ENCODE peak calls at places on chromosome 12, in six cellular contexts. D is GM23338, X is GM12878, M is SK-N-SH, S is A549, U is K562. G is an unnamed sample.

GRCh38 chr12:108046135-108046534 is 83.0 kb upstream of the WSCD2 start:
- DNase-seq in S (no peak), X (no peak), U (peak), M (no peak), D (peak), G (no peak)

GRCh38 chr12:40587416-40587815 is 104.8 kb upstream of the CNTN1 start:
- DNase-seq in S (no peak), U (no peak), X (no peak), D (no peak), M (no peak), G (no peak)

GRCh38 chr12:14773685-14774073 is 29.6 kb downstream of the WBP11 start:
- DNase-seq in X (peak), D (peak), M (peak), S (no peak), U (no peak), G (no peak)

GRCh38 chr12:90484130-90484529 is 470.8 kb downstream of the CCER1 start:
- DNase-seq in D (no peak), U (no peak), M (no peak), X (no peak), S (no peak), G (no peak)

GRCh38 chr12:128661216-128661550 is 162.6 kb downstream of the SLC15A4 start:
- DNase-seq in X (no peak), U (no peak), S (no peak), D (no peak), M (no peak), G (no peak)

GRCh38 chr12:26789731-26790644 is 43.0 kb downstream of the ITPR2 start:
- DNase-seq in U (no peak), M (no peak), S (peak), D (no peak), X (no peak), G (no peak)

GRCh38 chr12:2163172-2163927 is 110.6 kb downstream of the CACNA1C start:
- DNase-seq in U (peak), S (no peak), X (no peak), M (no peak), D (no peak), G (no peak)

GRCh38 chr12:8037947-8038346 is 5.4 kb downstream of the FOXJ2 start:
- DNase-seq in M (no peak), X (no peak), D (peak), U (no peak), S (no peak), G (no peak)

GRCh38 chr12:117012189-117012805 is 86.9 kb downstream of the TESC start:
- DNase-seq in M (no peak), U (no peak), X (no peak), S (no peak), D (no peak), G (no peak)

GRCh38 chr12:62435337-62436163 is 31.1 kb upstream of the MON2 start:
- DNase-seq in D (peak), U (peak), M (peak), S (peak), X (no peak), G (peak)

GRCh38 chr12:2003676-2004112 is 563 bp downstream of the DCP1B start:
- DNase-seq in D (peak), X (no peak), S (no peak), M (no peak), U (no peak), G (no peak)

GRCh38 chr12:124809878-124810277 is 53.8 kb downstream of the SCARB1 start:
- DNase-seq in X (no peak), S (no peak), M (no peak), U (no peak), D (no peak), G (no peak)

GRCh38 chr12:79275631-79276030 is 411.1 kb downstream of the SYT1 start:
- DNase-seq in U (no peak), D (no peak), X (no peak), M (no peak), S (peak), G (no peak)

GRCh38 chr12:28996688-28997087 is 152.4 kb upstream of the FAR2 start:
- DNase-seq in D (no peak), S (no peak), X (no peak), M (no peak), U (no peak), G (no peak)

GRCh38 chr12:113697646-113698504 is 226.2 kb upstream of the LHX5 start:
- DNase-seq in U (no peak), M (peak), X (no peak), D (peak), S (no peak), G (no peak)

GRCh38 chr12:53004178-53004577 is 2.1 kb upstream of the EIF4B start:
- DNase-seq in X (no peak), U (no peak), D (peak), S (peak), M (no peak), G (no peak)

GRCh38 chr12:116802018-116802417 is 63.9 kb downstream of the RNFT2 start:
- DNase-seq in D (no peak), U (no peak), M (no peak), X (no peak), S (no peak), G (no peak)

GRCh38 chr12:116773276-116773731 is 35.2 kb downstream of the RNFT2 start:
- DNase-seq in M (no peak), U (peak), S (peak), X (no peak), D (peak), G (no peak)

GRCh38 chr12:19223695-19224094 is 94.2 kb downstream of the PLEKHA5 start:
- DNase-seq in M (no peak), S (no peak), D (no peak), X (no peak), U (no peak), G (no peak)

GRCh38 chr12:71303199-71303598 is 136.4 kb upstream of the LGR5 start:
- DNase-seq in U (no peak), S (no peak), X (no peak), M (no peak), D (no peak), G (no peak)

GRCh38 chr12:45613306-45613705 is 116.2 kb upstream of the ARID2 start:
- DNase-seq in D (no peak), X (no peak), S (no peak), M (no peak), U (no peak), G (no peak)

DNA sequence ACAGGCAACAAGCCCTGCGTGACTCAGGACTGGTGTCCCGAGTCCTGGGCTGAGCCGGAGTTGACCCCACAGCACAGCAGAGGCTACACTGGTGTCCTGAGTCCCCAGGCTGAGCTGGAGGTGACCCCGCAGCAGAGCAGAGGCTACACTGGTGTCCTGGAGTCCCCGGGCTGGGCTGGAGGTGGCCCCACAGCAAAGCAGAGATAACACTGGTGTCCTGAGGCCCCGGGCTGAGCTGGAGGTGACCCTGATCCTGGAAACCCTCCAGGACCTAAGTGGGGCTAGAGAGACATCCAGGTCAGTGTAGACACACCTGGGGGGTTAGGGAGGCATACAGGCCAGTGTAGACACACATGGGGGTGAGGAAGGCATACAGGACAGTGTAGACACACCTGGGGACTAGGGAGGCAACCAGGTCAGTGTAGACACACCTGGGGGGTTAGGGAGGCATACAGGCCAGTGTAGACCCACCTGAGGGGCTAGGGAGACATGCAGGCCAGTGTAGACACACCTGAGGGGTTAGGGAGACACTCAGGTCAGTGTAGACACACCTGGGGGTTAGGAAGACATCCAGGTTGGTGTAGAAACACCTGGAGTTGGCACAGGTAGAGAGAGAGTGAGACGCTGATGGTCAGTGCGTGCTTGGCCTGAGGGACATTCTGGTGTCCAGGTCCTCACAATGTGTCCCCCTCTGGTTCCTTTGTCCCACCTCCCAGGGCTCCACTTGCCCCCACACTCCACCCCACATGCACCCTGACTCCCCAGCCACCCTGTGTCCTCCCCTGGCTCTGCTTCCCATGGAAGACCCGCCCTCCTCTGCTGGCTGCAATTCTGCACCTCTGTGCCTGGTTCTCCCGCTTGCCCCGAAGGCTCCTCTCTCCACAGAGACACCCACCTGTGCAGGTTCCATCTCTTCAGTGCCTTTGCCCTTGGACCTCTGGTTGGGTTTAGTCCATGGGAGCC is 321.6 kb upstream of the SFSWAP start:
- DNase-seq in S (no peak), X (no peak), M (no peak), D (no peak), U (no peak), G (no peak)
- TF ChIP-seq REST in S (no peak), X (no peak), M (no peak), D (no peak), U (no peak), G (no peak)

GRCh38 chr12:49776413-49776812 is 35.1 kb downstream of the TMBIM6 start:
- DNase-seq in S (peak), X (no peak), U (peak), M (peak), D (peak), G (peak)

GRCh38 chr12:49777341-49777740 is 36.0 kb downstream of the TMBIM6 start:
- DNase-seq in M (no peak), S (no peak), U (no peak), D (no peak), X (no peak), G (no peak)

GRCh38 chr12:49776858-49777257 is 35.5 kb downstream of the TMBIM6 start:
- DNase-seq in M (no peak), S (no peak), D (no peak), U (no peak), X (no peak), G (peak)

DNA sequence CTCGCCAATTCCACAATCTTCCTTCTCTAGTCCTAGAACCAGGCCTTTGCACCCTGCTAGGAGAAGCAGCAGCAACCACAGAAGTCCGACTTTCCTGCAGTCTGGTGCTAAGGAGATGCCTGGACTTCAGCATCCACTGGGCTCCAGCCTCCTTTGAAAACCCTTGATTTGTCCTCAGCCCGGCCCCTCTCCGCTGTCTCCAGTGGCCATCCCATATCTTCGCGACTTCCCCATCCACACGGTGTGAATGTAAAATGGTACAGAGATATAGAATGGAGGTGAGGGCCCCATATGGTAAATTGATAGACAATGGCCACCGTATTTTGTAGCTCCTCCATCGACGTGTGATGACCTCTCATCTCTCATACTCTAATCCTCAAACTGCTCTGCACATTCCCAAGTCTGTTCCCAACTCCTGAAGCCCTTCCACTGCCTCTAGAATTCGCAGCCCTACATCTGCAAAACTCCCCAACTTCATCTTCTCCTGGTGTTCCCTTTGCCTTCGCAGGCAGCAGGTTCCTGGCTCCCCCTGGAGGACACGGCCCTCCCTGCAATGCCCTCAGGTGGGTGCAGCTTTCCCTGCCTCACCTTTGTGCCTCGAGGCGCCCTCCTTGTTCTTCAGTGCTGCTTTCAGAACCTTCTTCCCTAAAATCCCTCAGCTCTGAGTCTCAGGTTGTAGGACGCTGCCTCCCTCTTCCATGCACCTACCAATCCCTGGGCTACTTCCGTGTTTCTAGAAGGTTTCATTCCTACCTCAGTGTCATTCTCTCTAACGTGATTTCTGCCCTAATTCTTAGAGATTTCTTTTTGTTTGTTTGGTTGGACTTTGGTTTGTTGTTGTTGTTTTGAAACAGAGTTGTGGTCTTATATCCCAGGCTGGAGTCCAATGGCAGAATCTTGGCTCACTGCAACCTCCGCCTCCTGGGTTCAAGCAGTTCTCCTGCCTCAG is 36.7 kb downstream of the TMBIM6 start:
- DNase-seq in S (peak), U (peak), D (peak), X (no peak), M (no peak), G (peak)
- TF ChIP-seq REST in S (no peak), U (no peak), D (no peak), X (no peak), M (no peak), G (no peak)

GRCh38 chr12:118866346-118866745 is 115.0 kb upstream of the SRRM4 start:
- DNase-seq in X (no peak), S (no peak), U (no peak), M (no peak), D (peak), G (no peak)
- TF ChIP-seq REST in X (peak), S (peak), U (peak), M (peak), D (peak), G (peak)

DNA sequence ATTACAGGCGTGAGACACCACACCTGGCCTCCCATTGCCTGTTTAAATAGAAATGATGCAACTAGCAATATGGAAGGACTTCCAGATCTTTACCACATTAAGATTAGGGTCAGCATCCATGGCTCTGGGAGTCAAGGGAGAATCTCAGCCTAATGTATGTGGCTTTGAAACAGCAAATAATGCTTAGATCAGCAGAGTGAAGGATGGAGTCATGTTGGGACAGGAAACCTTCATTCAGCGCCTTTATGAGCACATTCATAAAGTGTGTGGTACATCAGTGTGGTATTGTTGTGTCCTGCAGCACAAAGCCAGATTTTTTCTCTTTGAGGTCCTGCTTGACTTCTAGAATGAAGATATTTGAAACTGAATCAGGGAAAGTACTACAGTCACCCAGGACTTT is 15.3 kb upstream of the SPSB2 start:
- DNase-seq in M (no peak), U (no peak), X (no peak), D (no peak), S (no peak), G (no peak)
- TF ChIP-seq REST in M (no peak), U (no peak), X (no peak), D (no peak), S (no peak), G (no peak)

G was measured in HL-60.